ENCODE peak calls at places on chromosomes 7 and 10, in nine cellular contexts. A, J, P, F, T, W, K, H and Z are unnamed samples.

GRCh38 chr7:117164578-117164977 is 158.3 kb downstream of the WNT2 start:
- DNase-seq in A (no peak), J (no peak), P (no peak), F (no peak), T (no peak), W (no peak), K (no peak), H (no peak), Z (no peak)

GRCh38 chr10:20485554-20485953 is 411.6 kb downstream of the NEBL start:
- DNase-seq in A (no peak), J (no peak), P (no peak), F (no peak), T (no peak), W (no peak), K (no peak), H (no peak), Z (no peak)

GRCh38 chr10:122494833-122495232 is 33.5 kb downstream of the HTRA1 start:
- DNase-seq in A (no peak), J (no peak), P (no peak), F (no peak), T (no peak), W (no peak), K (no peak), H (no peak), Z (no peak)

GRCh38 chr10:1402821-1403507 is 334.4 kb downstream of the ADARB2 start:
- DNase-seq in A (no peak), J (no peak), P (no peak), F (no peak), T (no peak), W (no peak), K (no peak), H (peak), Z (no peak)

GRCh38 chr10:83961620-83962019 is 177.7 kb upstream of the GHITM start:
- DNase-seq in A (no peak), J (no peak), P (no peak), F (no peak), T (no peak), W (no peak), K (no peak), H (no peak), Z (no peak)

GRCh38 chr10:1652151-1652550 is 85.2 kb downstream of the ADARB2 start:
- DNase-seq in A (no peak), J (no peak), P (no peak), F (no peak), T (peak), W (no peak), K (no peak), H (no peak), Z (no peak)

GRCh38 chr10:3783721-3784432 is 1.1 kb downstream of the KLF6 start:
- DNase-seq in A (no peak), J (no peak), P (no peak), F (peak), T (peak), W (no peak), K (peak), H (no peak), Z (peak)

GRCh38 chr7:44534501-44534900 is 6.6 kb downstream of the NPC1L1 start:
- DNase-seq in A (peak), J (no peak), P (no peak), F (peak), T (no peak), W (peak), K (no peak), H (peak), Z (peak)

GRCh38 chr10:86104156-86104555 is 262.4 kb downstream of the GRID1 start:
- DNase-seq in A (no peak), J (no peak), P (no peak), F (no peak), T (no peak), W (no peak), K (no peak), H (peak), Z (no peak)

GRCh38 chr10:98041352-98042043 is 11.1 kb upstream of the CRTAC1 start:
- DNase-seq in A (peak), J (no peak), P (no peak), F (peak), T (peak), W (peak), K (no peak), H (no peak), Z (peak)

GRCh38 chr10:16948335-16948734 is 131.1 kb upstream of the RSU1 start:
- DNase-seq in A (no peak), J (no peak), P (no peak), F (no peak), T (no peak), W (no peak), K (no peak), H (no peak), Z (no peak)

GRCh38 chr7:86745019-86745745 is 101.5 kb downstream of the GRM3 start:
- DNase-seq in A (no peak), J (no peak), P (no peak), F (no peak), T (no peak), W (no peak), K (no peak), H (no peak), Z (no peak)

GRCh38 chr7:13742719-13743640 is 246.5 kb downstream of the ETV1 start:
- DNase-seq in A (no peak), J (no peak), P (no peak), F (no peak), T (no peak), W (no peak), K (no peak), H (no peak), Z (peak)

GRCh38 chr10:58718596-58718995 is 205.9 kb downstream of the BICC1 start:
- DNase-seq in A (no peak), J (no peak), P (no peak), F (no peak), T (no peak), W (no peak), K (no peak), H (peak), Z (no peak)

GRCh38 chr10:58712136-58712535 is 199.5 kb downstream of the BICC1 start:
- DNase-seq in A (no peak), J (no peak), P (no peak), F (no peak), T (no peak), W (no peak), K (no peak), H (no peak), Z (no peak)

GRCh38 chr10:58715056-58715455 is 202.4 kb downstream of the BICC1 start:
- DNase-seq in A (no peak), J (no peak), P (no peak), F (no peak), T (no peak), W (no peak), K (no peak), H (no peak), Z (no peak)

GRCh38 chr10:58712982-58713381 is 200.3 kb downstream of the BICC1 start:
- DNase-seq in A (no peak), J (no peak), P (no peak), F (no peak), T (no peak), W (no peak), K (no peak), H (no peak), Z (no peak)

DNA sequence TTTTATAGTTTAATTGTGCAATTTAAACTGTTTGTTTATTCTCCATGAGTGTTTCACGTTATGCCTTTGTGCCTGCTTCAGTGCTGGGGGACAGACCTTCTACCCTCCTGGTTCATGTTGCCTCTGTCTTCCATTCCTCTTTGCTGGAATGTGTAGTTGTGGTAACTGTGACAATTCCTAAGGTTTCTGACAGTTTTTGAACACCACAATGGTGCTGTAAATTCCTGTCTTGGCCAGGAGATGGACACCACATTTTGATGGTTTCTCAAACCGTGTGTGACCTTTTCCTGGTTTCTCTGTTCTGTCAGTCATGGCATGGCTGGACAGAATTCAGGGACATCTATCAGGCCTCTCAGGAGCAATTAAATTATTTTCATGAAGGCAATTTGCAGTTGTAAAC is 201.8 kb downstream of the BICC1 start:
- DNase-seq in A (no peak), J (no peak), P (no peak), F (no peak), T (no peak), W (no peak), K (no peak), H (no peak), Z (no peak)
- TF ChIP-seq POLR2A in A (no peak), J (no peak), P (no peak), F (no peak), T (no peak), W (no peak), K (no peak), H (no peak), Z (no peak)

GRCh38 chr10:119538632-119539358 is 3.7 kb downstream of the RGS10 start:
- DNase-seq in A (no peak), J (no peak), P (no peak), F (no peak), T (peak), W (peak), K (no peak), H (no peak), Z (no peak)

GRCh38 chr10:119541046-119541445 is 1.5 kb downstream of the RGS10 start:
- DNase-seq in A (no peak), J (no peak), P (no peak), F (no peak), T (peak), W (no peak), K (no peak), H (no peak), Z (no peak)

GRCh38 chr10:119537953-119538630 is 4.4 kb downstream of the RGS10 start:
- DNase-seq in A (no peak), J (no peak), P (no peak), F (no peak), T (peak), W (no peak), K (no peak), H (no peak), Z (no peak)

GRCh38 chr10:119540038-119540437 is 2.5 kb downstream of the RGS10 start:
- DNase-seq in A (no peak), J (no peak), P (no peak), F (no peak), T (peak), W (no peak), K (no peak), H (no peak), Z (no peak)

DNA sequence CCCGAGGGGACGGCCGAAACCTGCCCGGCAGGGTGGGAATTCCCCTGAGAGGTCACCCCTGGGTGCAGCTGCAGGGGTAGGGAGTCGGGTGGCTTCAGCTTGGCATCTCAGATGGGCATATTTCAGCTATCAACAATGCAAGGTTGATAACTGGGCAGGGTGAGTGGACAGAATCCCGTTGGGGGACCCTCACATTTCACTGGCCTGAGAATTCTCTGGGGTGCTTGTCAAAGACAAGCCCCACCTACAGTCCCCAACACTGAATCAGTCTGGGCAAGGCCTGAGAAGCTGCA is 3.2 kb downstream of the RGS10 start:
- DNase-seq in A (no peak), J (no peak), P (no peak), F (no peak), T (peak), W (no peak), K (no peak), H (no peak), Z (no peak)
- TF ChIP-seq EP300 in A (no peak), J (no peak), P (no peak), F (no peak), T (no peak), W (no peak), K (no peak), H (no peak), Z (no peak)

GRCh38 chr7:5695709-5696345 is 85.6 kb downstream of the RNF216 start:
- DNase-seq in A (no peak), J (no peak), P (no peak), F (no peak), T (peak), W (no peak), K (peak), H (no peak), Z (peak)

GRCh38 chr7:5695037-5695708 is 86.3 kb downstream of the RNF216 start:
- DNase-seq in A (no peak), J (peak), P (no peak), F (no peak), T (peak), W (no peak), K (no peak), H (no peak), Z (peak)

GRCh38 chr7:5693529-5693928 is 87.9 kb downstream of the RNF216 start:
- DNase-seq in A (no peak), J (peak), P (no peak), F (peak), T (peak), W (no peak), K (no peak), H (no peak), Z (no peak)

GRCh38 chr7:5692845-5693278 is 88.6 kb downstream of the RNF216 start:
- DNase-seq in A (peak), J (no peak), P (no peak), F (no peak), T (no peak), W (no peak), K (no peak), H (no peak), Z (no peak)

GRCh38 chr7:5694221-5694754 is 87.2 kb downstream of the RNF216 start:
- DNase-seq in A (no peak), J (no peak), P (no peak), F (no peak), T (peak), W (no peak), K (no peak), H (no peak), Z (no peak)
- TF ChIP-seq POLR2A in A (no peak), J (peak), P (no peak), F (no peak), T (no peak), W (no peak), K (no peak), H (no peak), Z (no peak)

DNA sequence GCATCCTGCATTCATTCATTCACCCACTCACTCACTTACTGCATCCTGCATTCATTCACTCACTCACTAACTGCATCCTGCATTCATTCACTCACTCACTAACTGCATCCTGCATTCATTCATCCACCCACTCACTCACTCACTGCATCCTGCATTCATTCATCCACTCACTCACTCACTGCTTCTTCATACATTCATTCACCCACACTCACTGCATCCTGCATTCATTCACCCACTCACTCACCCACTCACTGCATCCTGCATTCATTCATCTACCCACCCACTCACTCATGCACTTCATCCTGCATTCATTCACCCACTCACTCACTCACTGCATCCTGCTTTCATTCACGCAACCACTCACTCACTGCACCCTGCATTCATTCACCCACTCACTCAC is 1.5 kb upstream of the SNX8 start:
- DNase-seq in A (no peak), J (no peak), P (no peak), F (no peak), T (no peak), W (no peak), K (no peak), H (no peak), Z (no peak)
- TF ChIP-seq EP300 in A (no peak), J (no peak), P (no peak), F (no peak), T (no peak), W (no peak), K (no peak), H (no peak), Z (no peak)

GRCh38 chr10:35642023-35642792 is at the start of gene FZD8:
- DNase-seq in A (peak), J (no peak), P (peak), F (peak), T (peak), W (peak), K (peak), H (peak), Z (peak)
- TF ChIP-seq POLR2A in A (peak), J (peak), P (peak), F (no peak), T (peak), W (peak), K (peak), H (peak), Z (peak)

GRCh38 chr10:124233546-124234138 is 140.2 kb upstream of the CHST15 start:
- DNase-seq in A (no peak), J (no peak), P (no peak), F (no peak), T (no peak), W (no peak), K (no peak), H (peak), Z (no peak)

GRCh38 chr10:124230586-124231187 is 137.3 kb upstream of the CHST15 start:
- DNase-seq in A (no peak), J (no peak), P (no peak), F (no peak), T (no peak), W (no peak), K (no peak), H (no peak), Z (no peak)

GRCh38 chr10:124232686-124233545 is 139.5 kb upstream of the CHST15 start:
- DNase-seq in A (no peak), J (no peak), P (no peak), F (no peak), T (peak), W (no peak), K (no peak), H (no peak), Z (no peak)

GRCh38 chr10:124229516-124230051 is 136.2 kb upstream of the CHST15 start:
- DNase-seq in A (no peak), J (no peak), P (no peak), F (no peak), T (no peak), W (no peak), K (no peak), H (no peak), Z (no peak)

DNA sequence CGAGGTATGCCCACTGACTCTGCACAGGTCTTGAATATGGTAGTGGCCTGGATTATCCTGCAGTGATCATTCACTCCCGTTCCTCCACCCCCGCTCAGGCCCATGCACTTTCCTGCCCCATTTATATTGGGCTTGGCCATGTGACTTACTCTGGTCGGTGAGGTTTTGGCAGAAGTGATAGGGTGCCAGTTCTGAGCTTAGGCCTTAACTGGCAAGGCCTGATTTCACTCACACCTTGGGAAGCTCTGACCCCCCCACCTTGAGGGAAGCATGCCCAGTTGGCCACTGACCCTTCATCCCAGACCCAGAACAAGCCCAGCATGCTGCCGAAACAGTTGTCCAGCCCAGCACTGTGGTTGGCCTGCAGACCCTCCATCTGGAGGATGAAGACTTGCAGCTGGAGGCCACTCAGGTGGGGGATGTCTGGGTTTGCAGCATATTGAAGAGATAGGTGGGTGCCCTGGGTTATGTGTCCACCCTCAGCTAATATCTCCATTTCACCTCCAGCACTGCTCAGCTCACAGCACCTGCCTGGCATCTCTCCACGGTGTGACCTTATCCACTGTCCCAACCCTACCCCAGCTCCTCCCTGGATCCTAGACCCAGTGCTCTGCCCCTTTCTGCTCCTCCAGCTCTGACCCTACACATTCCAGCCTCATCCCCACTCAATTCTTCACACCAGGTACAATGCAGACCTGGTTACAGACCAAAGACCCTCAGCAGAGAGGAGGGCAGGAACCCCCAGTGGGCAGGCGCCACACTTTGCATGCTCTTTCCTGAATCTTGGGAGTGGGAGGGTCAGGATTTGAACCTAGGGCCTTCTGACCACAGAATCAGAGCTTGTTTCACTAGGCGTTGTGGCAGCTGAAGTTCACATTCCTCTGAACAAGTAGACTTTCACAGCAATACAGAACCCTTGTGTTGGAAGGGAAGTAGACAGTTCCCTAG is 138.1 kb upstream of the CHST15 start:
- DNase-seq in A (no peak), J (no peak), P (no peak), F (no peak), T (no peak), W (peak), K (no peak), H (no peak), Z (no peak)
- TF ChIP-seq EP300 in A (no peak), J (no peak), P (no peak), F (no peak), T (no peak), W (no peak), K (no peak), H (no peak), Z (no peak)

GRCh38 chr7:37918526-37918925 is 1.9 kb upstream of the SFRP4 start:
- DNase-seq in A (no peak), J (no peak), P (no peak), F (no peak), T (no peak), W (no peak), K (no peak), H (no peak), Z (no peak)

GRCh38 chr7:37921340-37921805 is 933 bp downstream of the EPDR1 start:
- DNase-seq in A (no peak), J (no peak), P (no peak), F (peak), T (no peak), W (peak), K (peak), H (no peak), Z (peak)

GRCh38 chr7:37921876-37922275 is 1.4 kb downstream of the EPDR1 start:
- DNase-seq in A (no peak), J (no peak), P (no peak), F (no peak), T (no peak), W (no peak), K (no peak), H (no peak), Z (no peak)

GRCh38 chr7:37920305-37920618 is 178 bp upstream of the EPDR1 start:
- DNase-seq in A (no peak), J (no peak), P (no peak), F (no peak), T (no peak), W (no peak), K (no peak), H (no peak), Z (no peak)

GRCh38 chr7:37920619-37921339 is at the start of gene EPDR1:
- DNase-seq in A (peak), J (no peak), P (no peak), F (peak), T (peak), W (no peak), K (peak), H (peak), Z (peak)
- TF ChIP-seq POLR2A in A (peak), J (peak), P (no peak), F (peak), T (no peak), W (no peak), K (no peak), H (peak), Z (peak)

DNA sequence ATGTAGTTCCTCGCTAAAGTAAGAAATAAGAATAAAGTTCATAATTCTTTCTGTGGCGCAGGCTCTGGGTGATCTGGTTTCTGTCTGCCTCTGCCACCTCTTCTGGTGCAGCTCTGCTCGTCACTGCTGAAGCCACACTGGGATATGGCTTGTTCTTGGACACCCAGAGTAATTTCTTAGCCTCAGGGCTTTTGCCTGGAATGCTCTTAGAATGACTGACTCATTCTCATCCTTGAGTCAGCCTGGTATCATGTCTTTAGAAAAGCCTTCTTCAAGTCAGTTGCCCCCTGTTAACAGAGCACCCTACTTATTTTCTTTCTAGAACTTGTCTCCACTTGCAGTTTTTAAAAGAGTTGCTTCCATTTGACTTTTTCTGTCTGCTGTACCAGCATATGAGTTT is 2.0 kb downstream of the ZSCAN25 start:
- DNase-seq in A (peak), J (no peak), P (no peak), F (no peak), T (no peak), W (no peak), K (no peak), H (no peak), Z (no peak)
- TF ChIP-seq EP300 in A (no peak), J (no peak), P (no peak), F (no peak), T (no peak), W (no peak), K (no peak), H (no peak), Z (no peak)